ENCODE peak calls at places on chromosomes 4 and X, in nine cellular contexts. N is pancreas; P is HepG2; R is OCI-LY7; U is CD8-positive, alpha-beta T cell; Q is DND-41; Z is right lobe of liver; Y is aorta; E is tibial nerve. M is an unnamed sample. For H3K4me1, the result is how much of the 10 kb centered on the place peaks cover.

GRCh38 chr4:5908836-5909235 is 15.9 kb upstream of the CRMP1 start:
- DNase-seq in Z (no peak), N (no peak), Q (no peak), U (no peak), P (no peak), E (no peak), R (no peak), Y (no peak), M (no peak)

GRCh38 chrX:71534773-71535544 is 2.1 kb downstream of the OGT start:
- DNase-seq in R (no peak), Y (no peak), Z (no peak), U (no peak), N (no peak), Q (no peak), P (peak), E (no peak), M (no peak)

GRCh38 chr4:188858696-188859095 is 719.5 kb downstream of the TRIML1 start:
- DNase-seq in Z (no peak), Y (no peak), U (no peak), N (no peak), R (no peak), Q (no peak), P (no peak), E (no peak), M (no peak)

GRCh38 chr4:121898150-121898549 is 27.9 kb upstream of the BBS7 start:
- DNase-seq in Z (no peak), N (no peak), E (no peak), R (peak), Q (peak), U (no peak), Y (no peak), P (no peak), M (no peak)

GRCh38 chr4:154506253-154506652 is 14.7 kb upstream of the DCHS2 start:
- DNase-seq in P (peak), Q (no peak), Z (no peak), E (no peak), Y (no peak), U (no peak), R (peak), N (no peak), M (peak)

GRCh38 chr4:8251110-8251883 is 18.3 kb upstream of the HTRA3 start:
- DNase-seq in Q (no peak), N (no peak), E (no peak), U (no peak), R (no peak), Z (no peak), P (no peak), Y (no peak), M (no peak)

GRCh38 chr4:71045256-71045655 is 51.8 kb downstream of the DCK start:
- DNase-seq in E (no peak), P (no peak), Y (no peak), Q (no peak), U (no peak), Z (no peak), R (no peak), N (no peak), M (no peak)

GRCh38 chr4:40055873-40056721 is 553 bp upstream of the N4BP2 start:
- DNase-seq in Y (peak), P (peak), U (peak), E (peak), N (peak), R (peak), Z (peak), Q (peak), M (peak)

GRCh38 chr4:173360587-173361221 is 10.1 kb upstream of the SAP30 start:
- DNase-seq in Z (no peak), Y (no peak), Q (no peak), N (no peak), R (peak), P (no peak), U (no peak), E (no peak), M (no peak)

GRCh38 chrX:39242187-39242586 is 440.9 kb downstream of the MID1IP1 start:
- DNase-seq in U (no peak), E (no peak), N (no peak), R (peak), Z (no peak), P (peak), Y (no peak), Q (peak), M (peak)

GRCh38 chr4:54281060-54281781 is 52.1 kb downstream of the PDGFRA start:
- DNase-seq in U (no peak), N (peak), Q (no peak), P (no peak), R (no peak), Z (no peak), Y (peak), E (peak), M (peak)

GRCh38 chr4:19883841-19884240 is 367.9 kb upstream of the SLIT2 start:
- DNase-seq in N (no peak), Y (no peak), Q (no peak), E (no peak), R (no peak), U (no peak), Z (no peak), P (no peak), M (no peak)

GRCh38 chrX:144388738-144389137 is 504.9 kb downstream of the UBE2NL start:
- DNase-seq in P (no peak), Z (no peak), Y (no peak), E (no peak), N (no peak), Q (no peak), U (no peak), R (no peak), M (no peak)

GRCh38 chr4:62161446-62161845 is 961.3 kb downstream of the ADGRL3 start:
- DNase-seq in Y (no peak), E (no peak), P (no peak), Z (no peak), U (no peak), Q (no peak), N (no peak), R (no peak), M (no peak)

GRCh38 chr4:94577136-94577535 is 125.4 kb downstream of the PDLIM5 start:
- DNase-seq in Z (no peak), N (no peak), U (no peak), Y (peak), E (no peak), P (no peak), Q (no peak), R (no peak), M (no peak)

GRCh38 chrX:103171353-103171752 is 43.6 kb upstream of the BEX4 start:
- DNase-seq in U (no peak), Z (no peak), E (no peak), R (no peak), Y (no peak), P (no peak), Q (no peak), N (no peak), M (no peak)

GRCh38 chr4:26081795-26082498 is 167.9 kb downstream of the SMIM20 start:
- DNase-seq in Z (no peak), P (peak), R (peak), Y (no peak), E (no peak), U (no peak), Q (no peak), N (no peak), M (peak)

GRCh38 chr4:186260504-186261448 is 5.2 kb upstream of the F11 start:
- DNase-seq in U (no peak), Y (no peak), Q (no peak), E (no peak), Z (peak), R (no peak), P (peak), N (peak), M (no peak)

GRCh38 chr4:172786039-172786792 is 382.4 kb upstream of the GALNT7 start:
- DNase-seq in N (no peak), R (no peak), P (no peak), U (no peak), Q (no peak), E (no peak), Y (no peak), Z (no peak), M (no peak)

GRCh38 chr4:151472297-151472696 is 63.3 kb downstream of the FHIP1A start:
- DNase-seq in R (no peak), Q (no peak), Y (no peak), Z (no peak), N (no peak), U (no peak), E (no peak), P (no peak), M (no peak)
- H3K4me1 ChIP-seq in R (under half), Q (under half), Y (under half), Z (under half), N (under half), U (under half), E (under half), P (under half), M (under half)

DNA sequence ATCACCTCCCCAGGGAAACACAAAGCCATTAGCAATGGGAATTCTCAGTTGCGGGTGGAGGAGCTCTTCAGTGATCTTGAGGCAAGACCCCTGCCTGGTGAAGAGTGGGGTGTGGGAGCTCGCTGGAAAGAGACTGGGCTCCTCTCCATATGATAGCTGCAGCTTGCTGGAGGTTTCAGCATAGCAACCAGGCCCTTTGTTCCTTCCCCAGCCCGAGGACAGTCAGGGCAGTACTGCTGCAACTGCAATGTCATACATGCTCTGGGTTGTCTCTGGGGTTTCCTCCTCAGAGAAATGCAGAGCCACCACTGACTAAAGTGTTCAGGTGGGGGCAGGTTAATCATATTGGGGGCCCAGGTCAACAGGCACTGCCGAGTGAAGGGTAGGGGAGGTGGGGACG is 81.3 kb downstream of the ARHGAP24 start:
- DNase-seq in Q (no peak), N (no peak), P (no peak), Z (no peak), U (no peak), Y (no peak), R (no peak), E (no peak), M (no peak)
- H3K4me1 ChIP-seq in Q (under half), N (under half), P (under half), Z (under half), U (under half), Y (under half), R (under half), E (under half), M (under half)

GRCh38 chr4:102517753-102518152 is 16.6 kb downstream of the NFKB1 start:
- DNase-seq in P (no peak), U (no peak), E (no peak), R (no peak), Q (no peak), Z (no peak), N (no peak), Y (no peak), M (no peak)
- H3K4me1 ChIP-seq in P (under half), U (under half), E (under half), R (under half), Q (under half), Z (under half), N (under half), Y (under half), M (under half)

GRCh38 chrX:38214551-38214950 is 6.1 kb downstream of the SRPX start:
- DNase-seq in N (no peak), Z (no peak), P (no peak), E (no peak), R (no peak), Q (no peak), Y (no peak), U (no peak), M (no peak)
- H3K4me1 ChIP-seq in N (under half), Z (under half), P (under half), E (under half), R (under half), Q (under half), Y (under half), U (under half), M (under half)

DNA sequence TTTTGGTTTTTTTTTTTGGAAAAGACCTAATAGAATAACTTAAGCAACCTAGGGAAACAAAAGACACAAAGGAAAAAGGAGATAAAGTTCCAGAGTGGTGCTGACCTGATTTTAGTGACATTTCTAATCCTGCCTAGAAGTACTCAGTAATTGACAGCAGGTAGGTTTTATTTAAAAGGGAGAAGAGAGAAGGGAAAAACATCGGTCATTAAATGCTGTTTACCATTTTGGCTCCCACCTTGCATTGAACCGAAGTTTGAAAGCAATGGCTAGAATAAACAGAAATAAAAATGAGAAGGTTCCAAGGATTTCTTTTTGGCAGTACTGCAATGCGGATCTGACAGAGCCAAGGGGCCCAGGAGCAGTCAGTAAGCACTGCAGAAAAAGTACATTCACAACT is 115.8 kb upstream of the MAOA start:
- DNase-seq in Z (no peak), E (no peak), R (no peak), N (no peak), Y (no peak), P (no peak), Q (no peak), U (no peak), M (no peak)
- H3K4me1 ChIP-seq in Z (under half), E (under half), R (under half), N (under half), Y (under half), P (under half), Q (under half), U (under half), M (under half)

GRCh38 chr4:176781739-176782100 is 11.0 kb downstream of the VEGFC start:
- DNase-seq in N (no peak), E (no peak), Q (no peak), U (no peak), Y (no peak), Z (no peak), R (no peak), P (no peak), M (no peak)
- H3K4me1 ChIP-seq in N (under half), E (under half), Q (under half), U (under half), Y (under half), Z (under half), R (under half), P (under half), M (under half)